ENCODE peak calls at places on chromosomes 13 and 19, in nine cellular contexts. One of them, this sample, is unnamed.
A peak's percentile ranks its signal among the peaks of the same experiment; 100 is the strongest.

GRCh38 chr13:69956343-69956742 is 151.3 kb upstream of the ATXN8OS start:
- DNase-seq in breast epithelium: no peak
- DNase-seq in left ventricle myocardium inferior: no peak
- DNase-seq in PC-3: no peak
- DNase-seq in cardiac muscle cell: no peak
- DNase-seq in CD8-positive, alpha-beta T cell: no peak
- DNase-seq in PC-9: no peak
- DNase-seq in foreskin keratinocyte: no peak
- DNase-seq in left lung: no peak
- DNase-seq in this sample: no peak

GRCh38 chr13:111423168-111423785 is 102.8 kb downstream of the TEX29 start:
- DNase-seq in breast epithelium: no peak
- DNase-seq in left ventricle myocardium inferior: no peak
- DNase-seq in PC-3: peak; percentile 62
- DNase-seq in cardiac muscle cell: no peak
- DNase-seq in CD8-positive, alpha-beta T cell: no peak
- DNase-seq in PC-9: peak; percentile 10
- DNase-seq in foreskin keratinocyte: peak; percentile 31
- DNase-seq in left lung: no peak
- DNase-seq in this sample: no peak

GRCh38 chr19:4597975-4598671 is 38.6 kb upstream of the SEMA6B start:
- DNase-seq in breast epithelium: no peak
- DNase-seq in left ventricle myocardium inferior: no peak
- DNase-seq in PC-3: peak; percentile 61
- DNase-seq in cardiac muscle cell: peak; percentile 92
- DNase-seq in CD8-positive, alpha-beta T cell: peak; percentile 52
- DNase-seq in PC-9: peak; percentile 54
- DNase-seq in foreskin keratinocyte: no peak
- DNase-seq in left lung: no peak
- DNase-seq in this sample: no peak

GRCh38 chr19:12932392-12933286 is 872 bp downstream of the FARSA start:
- DNase-seq in breast epithelium: no peak
- DNase-seq in left ventricle myocardium inferior: no peak
- DNase-seq in PC-3: peak; percentile 22
- DNase-seq in cardiac muscle cell: no peak
- DNase-seq in CD8-positive, alpha-beta T cell: no peak
- DNase-seq in PC-9: no peak
- DNase-seq in foreskin keratinocyte: no peak
- DNase-seq in left lung: no peak
- DNase-seq in this sample: no peak

GRCh38 chr13:102774210-102774560 is 599 bp upstream of the TEX30 start:
- DNase-seq in breast epithelium: no peak
- DNase-seq in left ventricle myocardium inferior: no peak
- DNase-seq in PC-3: no peak
- DNase-seq in cardiac muscle cell: no peak
- DNase-seq in CD8-positive, alpha-beta T cell: no peak
- DNase-seq in PC-9: no peak
- DNase-seq in foreskin keratinocyte: no peak
- DNase-seq in left lung: no peak
- DNase-seq in this sample: no peak

GRCh38 chr13:44934724-44935123 is 54.5 kb downstream of the NUFIP1 start:
- DNase-seq in breast epithelium: no peak
- DNase-seq in left ventricle myocardium inferior: no peak
- DNase-seq in PC-3: peak; percentile 62
- DNase-seq in cardiac muscle cell: no peak
- DNase-seq in CD8-positive, alpha-beta T cell: no peak
- DNase-seq in PC-9: no peak
- DNase-seq in foreskin keratinocyte: peak; percentile 56
- DNase-seq in left lung: no peak
- DNase-seq in this sample: no peak

GRCh38 chr19:22530042-22530441 is 104.1 kb upstream of the ZNF492 start:
- DNase-seq in breast epithelium: no peak
- DNase-seq in left ventricle myocardium inferior: no peak
- DNase-seq in PC-3: no peak
- DNase-seq in cardiac muscle cell: no peak
- DNase-seq in CD8-positive, alpha-beta T cell: no peak
- DNase-seq in PC-9: no peak
- DNase-seq in foreskin keratinocyte: no peak
- DNase-seq in left lung: no peak
- DNase-seq in this sample: no peak

GRCh38 chr13:110812111-110812868 is 98.8 kb downstream of the ING1 start:
- DNase-seq in breast epithelium: no peak
- DNase-seq in left ventricle myocardium inferior: no peak
- DNase-seq in PC-3: no peak
- DNase-seq in cardiac muscle cell: no peak
- DNase-seq in CD8-positive, alpha-beta T cell: no peak
- DNase-seq in PC-9: no peak
- DNase-seq in foreskin keratinocyte: peak; percentile 1
- DNase-seq in left lung: no peak
- DNase-seq in this sample: no peak

GRCh38 chr13:60146491-60146890 is 17.2 kb downstream of the DIAPH3 start:
- DNase-seq in breast epithelium: no peak
- DNase-seq in left ventricle myocardium inferior: no peak
- DNase-seq in PC-3: no peak
- DNase-seq in cardiac muscle cell: no peak
- DNase-seq in CD8-positive, alpha-beta T cell: no peak
- DNase-seq in PC-9: no peak
- DNase-seq in foreskin keratinocyte: no peak
- DNase-seq in left lung: no peak
- DNase-seq in this sample: no peak

GRCh38 chr13:105328212-105328611 is 1207.2 kb downstream of the EFNB2 start:
- DNase-seq in breast epithelium: no peak
- DNase-seq in left ventricle myocardium inferior: no peak
- DNase-seq in PC-3: no peak
- DNase-seq in cardiac muscle cell: no peak
- DNase-seq in CD8-positive, alpha-beta T cell: no peak
- DNase-seq in PC-9: no peak
- DNase-seq in foreskin keratinocyte: no peak
- DNase-seq in left lung: no peak
- DNase-seq in this sample: no peak

GRCh38 chr13:52999093-52999696 is 29.4 kb upstream of the OLFM4 start:
- DNase-seq in breast epithelium: no peak
- DNase-seq in left ventricle myocardium inferior: no peak
- DNase-seq in PC-3: no peak
- DNase-seq in cardiac muscle cell: no peak
- DNase-seq in CD8-positive, alpha-beta T cell: no peak
- DNase-seq in PC-9: no peak
- DNase-seq in foreskin keratinocyte: no peak
- DNase-seq in left lung: no peak
- DNase-seq in this sample: no peak

GRCh38 chr13:102250448-102250847 is 151.4 kb downstream of the FGF14 start:
- DNase-seq in breast epithelium: no peak
- DNase-seq in left ventricle myocardium inferior: no peak
- DNase-seq in PC-3: no peak
- DNase-seq in cardiac muscle cell: no peak
- DNase-seq in CD8-positive, alpha-beta T cell: no peak
- DNase-seq in PC-9: no peak
- DNase-seq in foreskin keratinocyte: no peak
- DNase-seq in left lung: no peak
- DNase-seq in this sample: no peak

GRCh38 chr13:43333176-43333575 is 309.8 kb downstream of the DNAJC15 start:
- DNase-seq in breast epithelium: no peak
- DNase-seq in left ventricle myocardium inferior: no peak
- DNase-seq in PC-3: no peak
- DNase-seq in cardiac muscle cell: no peak
- DNase-seq in CD8-positive, alpha-beta T cell: no peak
- DNase-seq in PC-9: no peak
- DNase-seq in foreskin keratinocyte: peak; percentile 87
- DNase-seq in left lung: no peak
- DNase-seq in this sample: no peak

GRCh38 chr13:19861762-19862161 is 1.7 kb downstream of the ZMYM5 start:
- DNase-seq in breast epithelium: no peak
- DNase-seq in left ventricle myocardium inferior: no peak
- DNase-seq in PC-3: peak; percentile 7
- DNase-seq in cardiac muscle cell: no peak
- DNase-seq in CD8-positive, alpha-beta T cell: no peak
- DNase-seq in PC-9: no peak
- DNase-seq in foreskin keratinocyte: peak; percentile 1
- DNase-seq in left lung: no peak
- DNase-seq in this sample: no peak

GRCh38 chr19:50686310-50687032 is 33.1 kb downstream of the SHANK1 start:
- DNase-seq in breast epithelium: no peak
- DNase-seq in left ventricle myocardium inferior: no peak
- DNase-seq in PC-3: no peak
- DNase-seq in cardiac muscle cell: no peak
- DNase-seq in CD8-positive, alpha-beta T cell: no peak
- DNase-seq in PC-9: no peak
- DNase-seq in foreskin keratinocyte: no peak
- DNase-seq in left lung: no peak
- DNase-seq in this sample: no peak

GRCh38 chr13:45607931-45608330 is 7.6 kb downstream of the ERICH6B start:
- DNase-seq in breast epithelium: no peak
- DNase-seq in left ventricle myocardium inferior: no peak
- DNase-seq in PC-3: no peak
- DNase-seq in cardiac muscle cell: no peak
- DNase-seq in CD8-positive, alpha-beta T cell: no peak
- DNase-seq in PC-9: no peak
- DNase-seq in foreskin keratinocyte: no peak
- DNase-seq in left lung: no peak
- DNase-seq in this sample: no peak

DNA sequence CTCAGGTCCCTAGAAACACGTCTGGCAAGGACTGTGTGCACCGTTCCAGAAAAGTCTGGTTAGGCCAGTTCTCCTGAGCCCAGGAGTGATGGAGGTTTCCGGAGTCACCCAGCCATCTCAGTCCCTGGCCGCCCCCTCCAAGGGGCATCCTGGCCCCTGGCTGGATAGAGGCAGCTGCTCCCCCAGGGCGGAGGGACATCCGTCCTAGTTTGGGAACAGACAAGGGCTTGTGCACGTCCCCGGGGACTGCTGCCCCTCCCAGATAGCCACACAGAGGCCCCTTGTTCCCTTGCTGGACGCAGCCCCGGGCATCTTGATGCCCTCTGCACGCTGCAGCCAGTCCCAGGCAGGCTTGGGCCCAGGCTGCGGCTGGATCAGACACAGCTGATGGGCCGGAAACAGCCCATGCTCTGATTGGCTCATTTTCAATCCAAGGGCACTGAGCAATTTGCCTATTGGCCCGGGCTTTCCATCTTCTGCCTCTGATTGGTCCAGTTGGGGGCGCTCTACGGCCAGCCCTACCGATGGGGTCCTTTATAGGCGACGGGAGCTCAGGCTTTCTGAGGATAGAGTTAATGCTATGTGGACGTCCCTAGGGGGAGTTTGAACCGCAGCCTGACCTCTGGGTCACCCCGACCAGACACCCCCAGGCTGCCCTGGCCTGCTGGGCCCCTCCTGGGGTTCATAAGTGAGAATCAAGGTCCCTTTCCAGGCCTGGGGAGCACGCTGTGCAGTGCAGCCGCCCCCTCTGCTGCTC is 3.7 kb downstream of the S1PR2 start:
- DNase-seq in breast epithelium: no peak
- DNase-seq in left ventricle myocardium inferior: peak; percentile 56
- DNase-seq in PC-3: no peak
- DNase-seq in cardiac muscle cell: no peak
- DNase-seq in CD8-positive, alpha-beta T cell: no peak
- DNase-seq in PC-9: no peak
- DNase-seq in foreskin keratinocyte: no peak
- DNase-seq in left lung: no peak
- DNase-seq in this sample: peak; percentile 43
- TF ChIP-seq CTCF in breast epithelium: no peak
- TF ChIP-seq CTCF in left ventricle myocardium inferior: no peak
- TF ChIP-seq CTCF in PC-3: peak; percentile 42
- TF ChIP-seq CTCF in cardiac muscle cell: no peak
- TF ChIP-seq CTCF in CD8-positive, alpha-beta T cell: no peak
- TF ChIP-seq CTCF in PC-9: no peak
- TF ChIP-seq CTCF in foreskin keratinocyte: peak; percentile 16
- TF ChIP-seq CTCF in left lung: no peak
- TF ChIP-seq CTCF in this sample: no peak

GRCh38 chr19:46783670-46784069 is 4.7 kb downstream of the SLC1A5 start:
- DNase-seq in breast epithelium: no peak
- DNase-seq in left ventricle myocardium inferior: no peak
- DNase-seq in PC-3: no peak
- DNase-seq in cardiac muscle cell: no peak
- DNase-seq in CD8-positive, alpha-beta T cell: no peak
- DNase-seq in PC-9: no peak
- DNase-seq in foreskin keratinocyte: no peak
- DNase-seq in left lung: no peak
- DNase-seq in this sample: no peak
- H3K4me1 ChIP-seq in breast epithelium: peaks cover 8% of the 10 kb centered on the region
- H3K4me1 ChIP-seq in left ventricle myocardium inferior: peaks cover 48% of the 10 kb centered on the region
- H3K4me1 ChIP-seq in PC-3: peaks cover 21% of the 10 kb centered on the region
- H3K4me1 ChIP-seq in cardiac muscle cell: peaks cover 9% of the 10 kb centered on the region
- H3K4me1 ChIP-seq in CD8-positive, alpha-beta T cell: peaks cover 42% of the 10 kb centered on the region
- H3K4me1 ChIP-seq in PC-9: peaks cover 51% of the 10 kb centered on the region
- H3K4me1 ChIP-seq in foreskin keratinocyte: peaks cover 3% of the 10 kb centered on the region
- H3K4me1 ChIP-seq in left lung: peaks cover 25% of the 10 kb centered on the region
- H3K4me1 ChIP-seq in this sample: peaks cover 29% of the 10 kb centered on the region

GRCh38 chr19:30358821-30359580 is 13.2 kb upstream of the ZNF536 start:
- DNase-seq in breast epithelium: peak; percentile 47
- DNase-seq in left ventricle myocardium inferior: no peak
- DNase-seq in PC-3: no peak
- DNase-seq in cardiac muscle cell: no peak
- DNase-seq in CD8-positive, alpha-beta T cell: no peak
- DNase-seq in PC-9: no peak
- DNase-seq in foreskin keratinocyte: no peak
- DNase-seq in left lung: no peak
- DNase-seq in this sample: peak; percentile 10
- TF ChIP-seq CTCF in breast epithelium: no peak
- TF ChIP-seq CTCF in left ventricle myocardium inferior: no peak
- TF ChIP-seq CTCF in PC-3: no peak
- TF ChIP-seq CTCF in cardiac muscle cell: no peak
- TF ChIP-seq CTCF in CD8-positive, alpha-beta T cell: no peak
- TF ChIP-seq CTCF in PC-9: no peak
- TF ChIP-seq CTCF in foreskin keratinocyte: no peak
- TF ChIP-seq CTCF in left lung: no peak
- TF ChIP-seq CTCF in this sample: no peak

GRCh38 chr19:43468354-43469159 is 3.1 kb upstream of the LYPD3 start:
- DNase-seq in breast epithelium: no peak
- DNase-seq in left ventricle myocardium inferior: no peak
- DNase-seq in PC-3: no peak
- DNase-seq in cardiac muscle cell: no peak
- DNase-seq in CD8-positive, alpha-beta T cell: peak; percentile 23
- DNase-seq in PC-9: no peak
- DNase-seq in foreskin keratinocyte: no peak
- DNase-seq in left lung: no peak
- DNase-seq in this sample: no peak

GRCh38 chr19:43469160-43469480 is 3.7 kb upstream of the LYPD3 start:
- DNase-seq in breast epithelium: no peak
- DNase-seq in left ventricle myocardium inferior: no peak
- DNase-seq in PC-3: no peak
- DNase-seq in cardiac muscle cell: no peak
- DNase-seq in CD8-positive, alpha-beta T cell: peak; percentile 31
- DNase-seq in PC-9: no peak
- DNase-seq in foreskin keratinocyte: no peak
- DNase-seq in left lung: no peak
- DNase-seq in this sample: no peak

GRCh38 chr19:43466793-43467192 is 1.4 kb upstream of the LYPD3 start:
- DNase-seq in breast epithelium: no peak
- DNase-seq in left ventricle myocardium inferior: no peak
- DNase-seq in PC-3: no peak
- DNase-seq in cardiac muscle cell: no peak
- DNase-seq in CD8-positive, alpha-beta T cell: no peak
- DNase-seq in PC-9: no peak
- DNase-seq in foreskin keratinocyte: no peak
- DNase-seq in left lung: no peak
- DNase-seq in this sample: no peak

GRCh38 chr19:43467276-43467675 is 1.9 kb upstream of the LYPD3 start:
- DNase-seq in breast epithelium: no peak
- DNase-seq in left ventricle myocardium inferior: no peak
- DNase-seq in PC-3: peak; percentile 23
- DNase-seq in cardiac muscle cell: no peak
- DNase-seq in CD8-positive, alpha-beta T cell: no peak
- DNase-seq in PC-9: no peak
- DNase-seq in foreskin keratinocyte: no peak
- DNase-seq in left lung: no peak
- DNase-seq in this sample: no peak

GRCh38 chr19:43467730-43468129 is 2.3 kb upstream of the LYPD3 start:
- DNase-seq in breast epithelium: no peak
- DNase-seq in left ventricle myocardium inferior: no peak
- DNase-seq in PC-3: peak; percentile 71
- DNase-seq in cardiac muscle cell: no peak
- DNase-seq in CD8-positive, alpha-beta T cell: no peak
- DNase-seq in PC-9: no peak
- DNase-seq in foreskin keratinocyte: peak; percentile 42
- DNase-seq in left lung: no peak
- DNase-seq in this sample: no peak
- H3K4me1 ChIP-seq in breast epithelium: peaks cover 4% of the 10 kb centered on the region
- H3K4me1 ChIP-seq in left ventricle myocardium inferior: peaks cover 21% of the 10 kb centered on the region
- H3K4me1 ChIP-seq in PC-3: peaks cover 67% of the 10 kb centered on the region
- H3K4me1 ChIP-seq in cardiac muscle cell: no peaks in the 10 kb centered on the region
- H3K4me1 ChIP-seq in CD8-positive, alpha-beta T cell: peaks cover 60% of the 10 kb centered on the region
- H3K4me1 ChIP-seq in PC-9: peaks cover 56% of the 10 kb centered on the region
- H3K4me1 ChIP-seq in foreskin keratinocyte: peaks cover 29% of the 10 kb centered on the region
- H3K4me1 ChIP-seq in left lung: peaks cover 4% of the 10 kb centered on the region
- H3K4me1 ChIP-seq in this sample: no peaks in the 10 kb centered on the region